ENCODE peak calls at places on chromosomes 3 and 15, in ten cellular contexts. K is vagina, M is heart left ventricle, T is uterus, H is IMR-90, E is gastrocnemius medialis, P is testis, I is tibial nerve, F is esophagus squamous epithelium, Y is adrenal gland. O is an unnamed sample.

GRCh38 chr3:34212175-34212574 is 413.7 kb downstream of the PDCD6IP start:
- DNase-seq in F (no peak), P (no peak), I (no peak), H (no peak), T (no peak), M (no peak), E (no peak), K (no peak), Y (no peak), O (peak; percentile 47)

GRCh38 chr15:57445872-57446271 is 69.6 kb downstream of the CGNL1 start:
- DNase-seq in T (no peak), I (no peak), P (no peak), Y (no peak), F (no peak), H (peak; percentile 13), E (no peak), K (no peak), M (no peak), O (no peak)

GRCh38 chr3:191254098-191254873 is 55.2 kb downstream of the OSTN start:
- DNase-seq in H (no peak), I (no peak), F (no peak), E (no peak), K (no peak), T (no peak), P (no peak), Y (no peak), M (no peak), O (no peak)

GRCh38 chr15:83746231-83746630 is 92.3 kb downstream of the ADAMTSL3 start:
- DNase-seq in E (no peak), K (no peak), T (no peak), M (no peak), F (no peak), H (no peak), Y (no peak), I (no peak), P (no peak), O (no peak)

GRCh38 chr3:162295323-162295983 is 798.8 kb downstream of the OTOL1 start:
- DNase-seq in I (no peak), F (no peak), T (no peak), H (peak; percentile 97), K (no peak), M (no peak), Y (no peak), P (no peak), E (no peak), O (no peak)

GRCh38 chr15:71691322-71691699 is 119.0 kb upstream of the NR2E3 start:
- DNase-seq in M (no peak), I (no peak), Y (no peak), P (peak; percentile 37), F (no peak), K (peak; percentile 72), E (no peak), T (no peak), H (no peak), O (no peak)

GRCh38 chr3:123330441-123330991 is 118.4 kb downstream of the ADCY5 start:
- DNase-seq in K (no peak), E (no peak), T (peak; percentile 63), F (no peak), I (no peak), P (peak; percentile 46), Y (no peak), H (no peak), M (peak; percentile 74), O (no peak)

GRCh38 chr3:164832216-164832615 is 246.1 kb downstream of the SI start:
- DNase-seq in P (no peak), I (no peak), E (no peak), Y (no peak), H (no peak), F (no peak), T (no peak), M (no peak), K (no peak), O (no peak)

GRCh38 chr15:100189319-100189718 is 152.5 kb downstream of the ADAMTS17 start:
- DNase-seq in T (no peak), P (no peak), F (no peak), E (no peak), H (no peak), I (no peak), K (no peak), M (no peak), Y (peak; percentile 38), O (no peak)

GRCh38 chr3:72192572-72192971 is 407.6 kb upstream of the PROK2 start:
- DNase-seq in E (no peak), Y (no peak), M (no peak), I (no peak), F (no peak), H (no peak), T (no peak), P (no peak), K (no peak), O (no peak)

GRCh38 chr3:73258057-73258456 is 196.6 kb downstream of the EBLN2 start:
- DNase-seq in K (no peak), T (no peak), I (no peak), P (no peak), M (no peak), H (no peak), F (no peak), E (no peak), Y (no peak), O (no peak)

GRCh38 chr15:86235667-86236066 is 156.0 kb downstream of the AGBL1 start:
- DNase-seq in Y (no peak), E (no peak), F (no peak), T (no peak), H (no peak), K (no peak), P (no peak), I (no peak), M (no peak), O (no peak)

GRCh38 chr3:72101538-72101937 is 316.6 kb upstream of the PROK2 start:
- DNase-seq in E (no peak), K (no peak), P (no peak), M (no peak), Y (no peak), F (no peak), I (no peak), H (no peak), T (no peak), O (no peak)

GRCh38 chr3:21645121-21645897 is 105.7 kb downstream of the ZNF385D start:
- DNase-seq in P (peak; percentile 15), Y (no peak), I (no peak), M (peak; percentile 79), K (no peak), H (peak; percentile 59), E (peak; percentile 23), T (peak; percentile 21), F (no peak), O (peak; percentile 42)

GRCh38 chr3:28867836-28868235 is 413.0 kb upstream of the RBMS3 start:
- DNase-seq in P (no peak), I (no peak), T (no peak), K (no peak), F (no peak), H (no peak), M (no peak), E (no peak), Y (no peak), O (no peak)

GRCh38 chr3:49722896-49723295 is 855 bp downstream of the GMPPB start:
- DNase-seq in F (no peak), I (no peak), H (no peak), M (no peak), Y (no peak), T (peak; percentile 30), E (no peak), P (no peak), K (no peak), O (no peak)

GRCh38 chr3:49724586-49724985 is 835 bp upstream of the GMPPB start:
- DNase-seq in Y (peak; percentile 70), E (peak; percentile 37), H (peak; percentile 12), P (peak; percentile 56), K (peak; percentile 89), I (no peak), M (no peak), F (no peak), T (peak; percentile 36), O (no peak)

GRCh38 chr3:49723301-49723630 is 485 bp downstream of the GMPPB start:
- DNase-seq in P (peak; percentile 72), M (peak; percentile 72), E (peak; percentile 81), Y (peak; percentile 87), H (peak; percentile 37), I (no peak), K (peak; percentile 92), F (no peak), T (peak; percentile 50), O (peak; percentile 84)

GRCh38 chr3:49721861-49722781 is 1.6 kb downstream of the GMPPB start:
- DNase-seq in E (peak; percentile 22), T (peak; percentile 20), M (no peak), Y (no peak), P (no peak), H (no peak), K (peak; percentile 89), I (no peak), F (no peak), O (no peak)

GRCh38 chr3:49723631-49724551 is at the start of gene GMPPB:
- DNase-seq in Y (peak; percentile 99), H (peak; percentile 95), M (peak; percentile 99), F (peak; percentile 73), I (peak; percentile 90), K (peak; percentile 97), T (peak; percentile 95), E (peak; percentile 98), P (peak; percentile 98), O (peak; percentile 98)
- TF ChIP-seq POLR2A in Y (peak; percentile 70), H (peak; percentile 82), M (no peak), F (no peak), I (peak; percentile 63), K (peak; percentile 60), T (peak; percentile 82), E (peak; percentile 78), P (no peak), O (peak; percentile 55)

GRCh38 chr3:81742581-81742980 is 18.9 kb downstream of the GBE1 start:
- DNase-seq in Y (no peak), F (no peak), K (no peak), T (no peak), E (no peak), H (no peak), P (no peak), I (no peak), M (no peak), O (no peak)
- H3K4me3 ChIP-seq in Y (no peak overlapping the region), F (no peak overlapping the region), K (no peak overlapping the region), T (no peak overlapping the region), E (peak overlapping the region; percentile 33), H (no peak overlapping the region), P (no peak overlapping the region), I (no peak overlapping the region), M (peak overlapping the region; percentile 4), O (no peak overlapping the region)

GRCh38 chr15:73983211-73983727 is 8.8 kb downstream of the STOML1 start:
- DNase-seq in P (no peak), I (no peak), E (peak; percentile 62), K (no peak), M (peak; percentile 84), Y (peak; percentile 88), T (peak; percentile 63), F (no peak), H (peak; percentile 77), O (no peak)
- TF ChIP-seq POLR2A in P (no peak), I (no peak), E (no peak), K (no peak), M (no peak), Y (no peak), T (no peak), F (no peak), H (no peak), O (no peak)

DNA sequence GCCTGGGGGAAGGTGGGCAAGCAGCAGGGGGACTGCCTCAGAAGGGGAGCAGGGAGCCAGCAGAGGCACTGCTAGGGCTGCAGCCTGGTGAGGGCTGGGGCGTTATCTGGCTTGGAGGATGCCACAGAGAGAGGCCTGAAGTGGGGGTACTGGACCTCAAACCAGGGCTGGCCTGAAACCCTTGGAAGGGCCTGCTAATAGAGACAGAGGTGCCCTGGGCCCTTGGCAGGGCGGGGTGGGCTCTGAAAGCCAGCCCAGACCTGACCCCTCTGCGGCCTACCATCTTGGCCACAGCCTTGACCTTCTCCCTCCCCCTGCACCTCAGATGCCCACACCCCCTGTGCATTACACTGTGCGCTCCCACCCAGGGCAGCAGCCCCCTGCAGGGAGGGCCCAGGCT is 29.6 kb downstream of the LOXL1 start:
- DNase-seq in T (no peak), I (no peak), M (no peak), P (no peak), E (no peak), Y (no peak), F (no peak), H (no peak), K (no peak), O (no peak)
- H3K4me3 ChIP-seq in T (no peak overlapping the region), I (no peak overlapping the region), M (no peak overlapping the region), P (no peak overlapping the region), E (no peak overlapping the region), Y (no peak overlapping the region), F (no peak overlapping the region), H (no peak overlapping the region), K (no peak overlapping the region), O (no peak overlapping the region)

O was measured in stomach.